ENCODE peak calls at places on chromosomes 16 and 17, in four cellular contexts. R, B, G and K are unnamed samples.

GRCh38 chr16:12147681-12148479 is 171.3 kb downstream of the SNX29 start:
- DNase-seq in R (no peak), B (no peak), G (no peak), K (no peak)

GRCh38 chr17:64442550-64442971 is 6.4 kb upstream of the MILR1 start:
- DNase-seq in R (no peak), B (no peak), G (no peak), K (no peak)

GRCh38 chr17:75694536-75694935 is 26.7 kb upstream of the ITGB4 start:
- DNase-seq in R (no peak), B (no peak), G (no peak), K (no peak)

GRCh38 chr17:44235583-44235936 is 16.1 kb upstream of the UBTF start:
- DNase-seq in R (no peak), B (no peak), G (peak), K (no peak)

GRCh38 chr17:7110617-7111306 is 3.9 kb downstream of the ASGR2 start:
- DNase-seq in R (no peak), B (no peak), G (no peak), K (no peak)

GRCh38 chr16:901715-902601 is 68.8 kb downstream of the LMF1 start:
- DNase-seq in R (no peak), B (no peak), G (peak), K (no peak)

GRCh38 chr17:55432358-55433028 is 10.9 kb upstream of the MMD start:
- DNase-seq in R (no peak), B (no peak), G (no peak), K (no peak)

GRCh38 chr16:53082509-53082908 is 27.7 kb downstream of the CHD9 start:
- DNase-seq in R (no peak), B (no peak), G (no peak), K (no peak)

GRCh38 chr17:39484178-39484577 is 22.9 kb downstream of the CDK12 start:
- DNase-seq in R (no peak), B (no peak), G (no peak), K (no peak)

GRCh38 chr17:19464033-19465026 is 53.3 kb downstream of the RNF112 start:
- DNase-seq in R (peak), B (peak), G (no peak), K (no peak)

GRCh38 chr17:41518789-41519449 is at the start of gene KRT15:
- DNase-seq in R (no peak), B (no peak), G (no peak), K (no peak)

GRCh38 chr17:16962804-16963203 is 9.1 kb downstream of the TNFRSF13B start:
- DNase-seq in R (no peak), B (no peak), G (no peak), K (no peak)

GRCh38 chr17:58487589-58488427 is at the start of gene HSF5:
- DNase-seq in R (no peak), B (no peak), G (no peak), K (no peak)

GRCh38 chr16:1870365-1871082 is 1.4 kb downstream of the MEIOB start:
- DNase-seq in R (no peak), B (no peak), G (no peak), K (no peak)

GRCh38 chr17:34254651-34255380 is at the start of gene CCL2:
- DNase-seq in R (peak), B (peak), G (no peak), K (peak)

GRCh38 chr16:78045865-78046581 is 23.7 kb downstream of the CLEC3A start:
- DNase-seq in R (peak), B (peak), G (no peak), K (no peak)

GRCh38 chr16:51641191-51641765 is 490.2 kb upstream of the SALL1 start:
- DNase-seq in R (no peak), B (no peak), G (no peak), K (no peak)

GRCh38 chr16:69938981-69939820 is 11.9 kb upstream of the CLEC18A start:
- DNase-seq in R (no peak), B (no peak), G (no peak), K (no peak)

GRCh38 chr16:27441276-27441675 is 39.3 kb downstream of the IL21R start:
- DNase-seq in R (no peak), B (no peak), G (peak), K (no peak)

GRCh38 chr17:61579961-61580360 is 11.1 kb downstream of the NACA2 start:
- DNase-seq in R (no peak), B (no peak), G (no peak), K (no peak)

GRCh38 chr17:17844079-17844478 is 7.3 kb upstream of the SREBF1 start:
- DNase-seq in R (no peak), B (no peak), G (peak), K (no peak)

GRCh38 chr17:65261682-65262636 is 124.8 kb downstream of the RGS9 start:
- DNase-seq in R (no peak), B (no peak), G (no peak), K (no peak)

GRCh38 chr16:65373095-65373494 is 251.2 kb upstream of the CDH11 start:
- DNase-seq in R (no peak), B (no peak), G (no peak), K (no peak)

GRCh38 chr17:4436381-4436780 is 2.6 kb downstream of the SPNS3 start:
- DNase-seq in R (no peak), B (no peak), G (no peak), K (no peak)

DNA sequence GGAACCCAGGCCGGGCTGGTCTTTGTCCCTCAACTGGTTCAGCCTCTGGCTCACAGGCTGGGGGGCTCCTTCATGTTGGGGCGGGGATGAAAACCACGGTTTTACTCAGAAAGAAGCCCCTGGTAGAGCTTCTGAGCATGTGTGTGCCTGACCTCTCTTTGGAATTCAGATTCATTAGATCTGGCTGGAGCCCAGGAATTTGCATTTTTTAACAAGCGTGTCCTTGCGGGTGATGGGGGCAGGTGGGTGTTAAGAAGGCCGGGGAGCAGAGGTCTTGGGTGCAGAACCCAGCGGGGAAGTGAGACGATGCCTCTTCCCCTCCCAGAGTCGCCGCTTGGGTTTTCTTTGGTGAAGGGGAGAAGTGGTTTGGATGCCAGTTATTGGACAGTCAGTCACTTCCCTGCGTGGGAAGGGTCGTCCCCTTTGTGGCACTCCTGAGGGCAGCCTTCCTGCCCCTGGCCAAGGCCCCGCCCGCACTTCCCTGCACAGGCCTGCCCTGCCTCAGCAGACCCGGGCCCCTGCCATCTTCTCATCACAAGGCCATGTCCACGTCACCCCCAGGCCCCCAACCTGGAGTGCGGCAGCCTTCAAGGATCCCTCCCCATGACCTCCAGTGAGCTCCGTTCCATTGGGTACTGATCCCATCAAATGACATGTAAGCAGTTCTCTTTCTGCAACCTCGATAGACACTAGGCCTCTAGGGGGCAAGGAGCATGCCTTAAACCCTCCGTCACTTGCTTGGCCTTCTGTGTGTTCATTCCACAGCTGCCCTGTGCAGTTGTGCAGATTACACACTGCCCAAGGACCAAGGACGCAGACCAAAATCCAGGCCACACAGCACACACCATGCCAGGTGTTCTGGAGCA is 177.7 kb upstream of the CIBAR2 start:
- DNase-seq in R (no peak), B (no peak), G (no peak), K (no peak)
- TF ChIP-seq CTCF in R (no peak), B (no peak), G (no peak), K (no peak)

GRCh38 chr16:56617212-56618085 is 8.1 kb upstream of the MT1E start:
- DNase-seq in R (peak), B (peak), G (no peak), K (peak)
- H3K27ac ChIP-seq in R (no peak), B (peak), G (no peak), K (peak)

DNA sequence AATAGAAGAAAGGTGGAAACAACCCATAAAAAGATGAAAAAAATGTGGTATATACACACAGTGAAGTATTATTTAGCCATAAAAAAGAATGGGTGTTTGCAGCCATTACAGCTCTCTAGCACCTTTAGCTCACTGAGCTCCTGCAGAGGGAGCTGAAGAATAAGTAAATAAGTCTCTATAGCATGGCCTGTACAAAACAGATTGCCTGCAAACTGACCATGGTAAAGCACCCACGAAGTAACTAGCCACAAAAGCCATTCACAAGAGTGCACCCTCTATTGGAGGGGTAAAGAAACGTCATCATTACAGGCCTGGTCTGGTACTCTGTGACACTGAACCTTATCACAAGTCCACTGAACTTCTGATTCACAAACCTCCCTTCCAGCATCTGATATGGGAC is 76.3 kb downstream of the USP32 start:
- DNase-seq in R (no peak), B (no peak), G (no peak), K (no peak)
- TF ChIP-seq CTCF in R (no peak), B (no peak), G (peak), K (no peak)

GRCh38 chr17:2071024-2071385 is 16.1 kb downstream of the HIC1 start:
- DNase-seq in R (no peak), B (no peak), G (no peak), K (no peak)

GRCh38 chr17:2074919-2075318 is 20.0 kb downstream of the HIC1 start:
- DNase-seq in R (no peak), B (no peak), G (no peak), K (no peak)

GRCh38 chr17:2068589-2069051 is 13.7 kb downstream of the HIC1 start:
- DNase-seq in R (no peak), B (no peak), G (peak), K (no peak)

GRCh38 chr17:2070241-2071023 is 15.5 kb downstream of the HIC1 start:
- DNase-seq in R (peak), B (no peak), G (no peak), K (no peak)

DNA sequence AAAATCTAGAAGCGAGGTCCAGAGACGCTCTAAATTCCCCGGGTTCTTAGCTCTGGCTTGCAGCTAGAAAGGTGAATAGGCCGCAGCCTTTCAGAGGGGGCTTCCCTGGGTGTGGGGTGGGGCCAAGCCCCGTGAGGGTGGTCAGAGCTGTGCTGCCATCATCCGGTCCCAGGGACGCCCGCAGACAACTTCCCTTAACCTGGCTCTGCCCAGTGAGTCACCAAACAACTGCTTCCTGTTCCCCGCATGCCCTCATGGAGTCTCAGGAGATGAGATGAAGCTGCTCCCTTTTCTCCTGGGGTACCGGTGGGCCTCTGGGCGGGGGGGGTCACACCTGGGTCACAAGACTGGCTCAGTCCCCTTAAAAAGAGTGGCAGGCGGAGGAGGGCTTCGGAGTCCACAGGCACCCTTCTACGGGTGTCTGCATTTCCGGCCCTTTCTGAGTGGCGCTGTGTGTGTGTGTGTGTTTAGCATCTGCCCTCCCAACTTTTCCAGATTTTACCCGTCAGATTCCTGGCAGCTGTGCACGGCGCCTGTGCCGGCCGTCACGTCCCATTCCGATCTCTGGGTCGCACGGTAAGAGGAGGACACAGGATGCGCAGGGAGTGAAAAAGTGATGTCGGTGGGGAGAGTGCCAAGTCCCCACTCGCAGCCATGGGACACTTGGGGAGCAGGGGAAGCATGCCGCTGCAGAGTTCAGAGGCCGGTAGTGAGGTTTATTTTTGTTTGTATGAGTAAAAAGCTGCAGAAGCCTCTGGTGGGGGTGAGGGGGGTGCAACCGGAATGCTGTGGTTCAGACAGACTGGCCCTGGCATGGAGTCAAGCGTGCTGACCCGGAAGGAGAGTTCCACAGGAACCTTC is 16.7 kb downstream of the HIC1 start:
- DNase-seq in R (peak), B (peak), G (no peak), K (no peak)
- H3K27ac ChIP-seq in R (peak), B (peak), G (peak), K (peak)

GRCh38 chr17:879546-879945 is 97.4 kb downstream of the MRM3 start:
- DNase-seq in R (peak), B (peak), G (peak), K (peak)
- TF ChIP-seq CTCF in R (peak), B (peak), G (peak), K (peak)

GRCh38 chr17:5714993-5715392 is 130.7 kb upstream of the NLRP1 start:
- DNase-seq in R (no peak), B (no peak), G (no peak), K (no peak)
- H3K27ac ChIP-seq in R (no peak), B (no peak), G (no peak), K (no peak)

DNA sequence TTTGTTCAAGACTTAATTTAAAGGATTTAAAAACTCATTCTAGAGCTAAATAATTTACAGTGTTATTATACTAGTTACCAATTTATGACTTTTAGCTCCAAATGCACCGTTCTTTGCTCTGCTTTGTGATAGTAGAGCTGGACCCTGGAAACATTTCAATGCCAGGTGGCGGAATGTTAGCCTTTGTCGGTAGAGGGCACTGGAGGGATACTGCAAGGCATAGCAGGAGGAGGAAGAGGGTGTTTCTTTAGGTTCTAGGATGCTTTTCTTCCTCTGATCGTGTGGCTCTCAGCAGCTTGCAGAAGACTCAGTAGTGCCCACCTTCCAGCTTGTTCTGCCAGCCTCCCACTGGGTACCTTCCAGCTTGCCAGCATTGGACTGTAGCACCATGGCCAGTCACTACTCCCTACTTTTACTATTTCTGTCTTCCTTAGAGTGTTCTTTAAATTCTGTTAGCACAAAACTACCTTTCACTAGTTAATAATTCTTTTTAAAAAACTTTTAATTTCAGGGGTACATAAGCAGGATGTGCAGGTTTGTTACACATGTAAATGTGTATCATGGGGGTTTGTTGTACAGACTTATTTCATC is 325.3 kb downstream of the UTP18 start:
- DNase-seq in R (no peak), B (no peak), G (no peak), K (no peak)
- TF ChIP-seq CTCF in R (no peak), B (no peak), G (peak), K (peak)

GRCh38 chr16:89375021-89375420 is 115.3 kb downstream of the ANKRD11 start:
- DNase-seq in R (no peak), B (no peak), G (no peak), K (no peak)

GRCh38 chr16:89377446-89377838 is 112.9 kb downstream of the ANKRD11 start:
- DNase-seq in R (no peak), B (no peak), G (no peak), K (no peak)

GRCh38 chr16:89375686-89376085 is 114.7 kb downstream of the ANKRD11 start:
- DNase-seq in R (no peak), B (no peak), G (no peak), K (no peak)

GRCh38 chr16:89378947-89379771 is 111.2 kb downstream of the ANKRD11 start:
- DNase-seq in R (no peak), B (no peak), G (no peak), K (no peak)

DNA sequence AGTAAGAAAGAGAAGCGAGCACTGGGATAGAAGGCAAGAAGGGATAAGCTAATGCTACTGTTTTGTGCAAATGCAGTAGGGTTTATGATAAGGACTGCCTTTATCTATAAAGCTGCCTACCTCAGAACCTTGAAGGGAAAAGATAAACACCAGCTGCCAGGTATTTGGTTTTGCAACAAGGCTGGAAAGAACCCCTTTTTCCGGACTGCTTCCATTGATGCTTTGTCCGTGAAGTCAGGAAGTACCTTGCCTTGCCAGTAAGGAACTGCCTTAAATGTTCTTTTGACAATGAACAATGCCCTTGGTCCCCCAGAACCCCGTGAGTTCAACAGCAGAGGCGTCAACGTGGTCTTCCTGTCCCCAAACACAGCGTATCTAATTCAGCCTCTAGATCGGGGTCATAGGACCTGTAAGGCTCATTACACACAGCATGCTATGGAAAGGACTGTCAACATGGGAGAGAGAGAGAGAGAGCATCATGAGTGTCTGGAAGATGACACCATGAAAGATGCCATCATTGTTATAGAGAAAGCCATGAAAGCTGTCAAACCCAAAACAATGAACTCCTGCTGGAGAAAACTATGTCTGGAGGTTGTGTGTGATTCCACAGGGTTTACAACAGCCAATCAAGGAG is 113.4 kb downstream of the ANKRD11 start:
- DNase-seq in R (no peak), B (no peak), G (no peak), K (no peak)
- H3K27ac ChIP-seq in R (no peak), B (no peak), G (no peak), K (no peak)

GRCh38 chr17:13581925-13582324 is 19.8 kb downstream of the HS3ST3A1 start:
- DNase-seq in R (no peak), B (no peak), G (no peak), K (no peak)

GRCh38 chr17:13572581-13572980 is 29.1 kb downstream of the HS3ST3A1 start:
- DNase-seq in R (no peak), B (no peak), G (no peak), K (no peak)

GRCh38 chr17:13575922-13576419 is 25.8 kb downstream of the HS3ST3A1 start:
- DNase-seq in R (no peak), B (no peak), G (no peak), K (no peak)

GRCh38 chr17:13575466-13575865 is 26.3 kb downstream of the HS3ST3A1 start:
- DNase-seq in R (no peak), B (no peak), G (no peak), K (no peak)

GRCh38 chr17:13576661-13577526 is 24.8 kb downstream of the HS3ST3A1 start:
- DNase-seq in R (no peak), B (no peak), G (no peak), K (no peak)
- TF ChIP-seq CTCF in R (no peak), B (no peak), G (no peak), K (no peak)